ENCODE peak calls at places on chromosomes 16 and 17, in six cellular contexts. M, P, X, G, A and D are unnamed samples.

GRCh38 chr16:78770353-78771091 is 671.1 kb downstream of the WWOX start:
- DNase-seq in M (peak; percentile 73), P (peak; percentile 82), X (peak; percentile 79), G (peak; percentile 42), A (no peak), D (no peak)

GRCh38 chr17:70073326-70073725 is 1.7 kb upstream of the KCNJ16 start:
- DNase-seq in M (no peak), P (no peak), X (no peak), G (no peak), A (no peak), D (no peak)

GRCh38 chr17:15168379-15168778 is 96.7 kb downstream of the PMP22 start:
- DNase-seq in M (no peak), P (no peak), X (no peak), G (no peak), A (no peak), D (no peak)

GRCh38 chr16:578870-579405 is 9.2 kb downstream of the PIGQ start:
- DNase-seq in M (peak; percentile 45), P (peak; percentile 68), X (peak; percentile 43), G (no peak), A (no peak), D (no peak)

GRCh38 chr17:78925662-78926555 is 722 bp upstream of the TIMP2 start:
- DNase-seq in M (no peak), P (peak; percentile 39), X (no peak), G (no peak), A (no peak), D (no peak)

GRCh38 chr16:49495596-49496355 is 122.2 kb downstream of the C16orf78 start:
- DNase-seq in M (no peak), P (no peak), X (no peak), G (no peak), A (no peak), D (no peak)

GRCh38 chr17:81470270-81470943 is 42.2 kb downstream of the ACTG1 start:
- DNase-seq in M (no peak), P (no peak), X (no peak), G (no peak), A (no peak), D (no peak)

GRCh38 chr17:51536627-51537026 is 276.3 kb downstream of the UTP18 start:
- DNase-seq in M (no peak), P (no peak), X (no peak), G (no peak), A (no peak), D (no peak)

GRCh38 chr16:54627616-54628015 is 303.0 kb upstream of the IRX5 start:
- DNase-seq in M (no peak), P (no peak), X (no peak), G (no peak), A (no peak), D (no peak)

GRCh38 chr16:1823821-1824220 is 2.8 kb downstream of the HAGH start:
- DNase-seq in M (no peak), P (peak; percentile 64), X (no peak), G (peak; percentile 14), A (no peak), D (no peak)

GRCh38 chr16:68732068-68732680 is 4.9 kb upstream of the CDH1 start:
- DNase-seq in M (no peak), P (peak; percentile 33), X (no peak), G (no peak), A (no peak), D (no peak)

GRCh38 chr16:11354733-11355574 is 9.7 kb downstream of the RMI2 start:
- DNase-seq in M (peak; percentile 43), P (no peak), X (peak; percentile 49), G (peak; percentile 93), A (no peak), D (peak; percentile 74)

GRCh38 chr16:79331064-79331463 is 269.5 kb downstream of the MAF start:
- DNase-seq in M (no peak), P (no peak), X (no peak), G (no peak), A (no peak), D (no peak)

GRCh38 chr16:87956771-87957279 is 5.6 kb downstream of the BANP start:
- DNase-seq in M (no peak), P (peak; percentile 82), X (no peak), G (peak; percentile 69), A (no peak), D (peak; percentile 41)

GRCh38 chr17:49290690-49291326 is 60.2 kb upstream of the PHOSPHO1 start:
- DNase-seq in M (no peak), P (peak; percentile 76), X (no peak), G (peak; percentile 21), A (no peak), D (no peak)

GRCh38 chr16:12539185-12539929 is 264.3 kb downstream of the CPPED1 start:
- DNase-seq in M (no peak), P (peak; percentile 27), X (no peak), G (peak; percentile 12), A (no peak), D (no peak)

GRCh38 chr16:16127469-16128116 is 95.7 kb downstream of the ABCC6 start:
- DNase-seq in M (peak; percentile 50), P (peak; percentile 73), X (peak; percentile 54), G (peak; percentile 67), A (no peak), D (peak; percentile 29)

GRCh38 chr16:20901441-20902112 is 1.0 kb downstream of the LYRM1 start:
- DNase-seq in M (no peak), P (peak; percentile 26), X (peak; percentile 8), G (no peak), A (no peak), D (peak; percentile 49)

GRCh38 chr16:10558305-10558704 is 22.1 kb downstream of the EMP2 start:
- DNase-seq in M (no peak), P (no peak), X (no peak), G (no peak), A (no peak), D (no peak)